ENCODE peak calls at places on chromosomes 16 and 17, in seven cellular contexts. One of them, this sample, is unnamed.
A peak's percentile ranks its signal among the peaks of the same experiment; 100 is the strongest.

GRCh38 chr16:88737298-88738166 is 31.2 kb downstream of the CTU2 start:
- DNase-seq in stomach: peak; percentile 80
- DNase-seq in transverse colon: peak; percentile 78
- DNase-seq in iPS DF 6.9: no peak
- DNase-seq in cardiac muscle cell: peak; percentile 86
- DNase-seq in trophoblast cell: peak; percentile 80
- DNase-seq in thoracic aorta: no peak
- DNase-seq in this sample: peak; percentile 74

GRCh38 chr16:70764632-70765031 is 36.3 kb downstream of the VAC14 start:
- DNase-seq in iPS DF 6.9: no peak
- DNase-seq in trophoblast cell: no peak
- DNase-seq in stomach: no peak
- DNase-seq in thoracic aorta: no peak
- DNase-seq in cardiac muscle cell: no peak
- DNase-seq in transverse colon: no peak
- DNase-seq in this sample: no peak

GRCh38 chr17:80220709-80221215 is 535 bp downstream of the SLC26A11 start:
- DNase-seq in cardiac muscle cell: peak; percentile 16
- DNase-seq in iPS DF 6.9: no peak
- DNase-seq in trophoblast cell: peak; percentile 24
- DNase-seq in thoracic aorta: no peak
- DNase-seq in stomach: no peak
- DNase-seq in transverse colon: peak; percentile 23
- DNase-seq in this sample: no peak

GRCh38 chr17:61294777-61295176 is 104.9 kb upstream of the TBX2 start:
- DNase-seq in iPS DF 6.9: no peak
- DNase-seq in stomach: no peak
- DNase-seq in cardiac muscle cell: peak; percentile 41
- DNase-seq in transverse colon: no peak
- DNase-seq in thoracic aorta: no peak
- DNase-seq in trophoblast cell: peak; percentile 97
- DNase-seq in this sample: no peak

GRCh38 chr17:30352247-30352814 is 18.5 kb upstream of the TMIGD1 start:
- DNase-seq in iPS DF 6.9: no peak
- DNase-seq in thoracic aorta: no peak
- DNase-seq in trophoblast cell: no peak
- DNase-seq in transverse colon: no peak
- DNase-seq in stomach: no peak
- DNase-seq in cardiac muscle cell: no peak
- DNase-seq in this sample: no peak

GRCh38 chr17:44828919-44829557 is 1.0 kb downstream of the GJC1 start:
- DNase-seq in trophoblast cell: peak; percentile 70
- DNase-seq in thoracic aorta: no peak
- DNase-seq in stomach: no peak
- DNase-seq in transverse colon: no peak
- DNase-seq in cardiac muscle cell: peak; percentile 45
- DNase-seq in iPS DF 6.9: no peak
- DNase-seq in this sample: no peak

GRCh38 chr17:33284022-33284421 is 9.1 kb downstream of the ASIC2 start:
- DNase-seq in cardiac muscle cell: peak; percentile 75
- DNase-seq in trophoblast cell: peak; percentile 27
- DNase-seq in transverse colon: peak; percentile 36
- DNase-seq in thoracic aorta: peak; percentile 18
- DNase-seq in iPS DF 6.9: no peak
- DNase-seq in stomach: peak; percentile 62
- DNase-seq in this sample: no peak

GRCh38 chr16:72372082-72372615 is 200.2 kb upstream of the PMFBP1 start:
- DNase-seq in iPS DF 6.9: no peak
- DNase-seq in trophoblast cell: no peak
- DNase-seq in cardiac muscle cell: peak; percentile 3
- DNase-seq in transverse colon: no peak
- DNase-seq in thoracic aorta: no peak
- DNase-seq in stomach: no peak
- DNase-seq in this sample: no peak

GRCh38 chr16:84989791-84990620 is 21.3 kb downstream of the ZDHHC7 start:
- DNase-seq in cardiac muscle cell: no peak
- DNase-seq in transverse colon: no peak
- DNase-seq in trophoblast cell: no peak
- DNase-seq in thoracic aorta: no peak
- DNase-seq in stomach: no peak
- DNase-seq in iPS DF 6.9: no peak
- DNase-seq in this sample: no peak

GRCh38 chr16:56815721-56816120 is 49.3 kb upstream of the SLC12A3 start:
- DNase-seq in cardiac muscle cell: no peak
- DNase-seq in trophoblast cell: no peak
- DNase-seq in thoracic aorta: no peak
- DNase-seq in transverse colon: peak; percentile 13
- DNase-seq in stomach: no peak
- DNase-seq in iPS DF 6.9: no peak
- DNase-seq in this sample: no peak

GRCh38 chr16:84247844-84248243 is 8.0 kb upstream of the KCNG4 start:
- DNase-seq in iPS DF 6.9: no peak
- DNase-seq in cardiac muscle cell: no peak
- DNase-seq in transverse colon: no peak
- DNase-seq in trophoblast cell: peak; percentile 82
- DNase-seq in stomach: no peak
- DNase-seq in thoracic aorta: no peak
- DNase-seq in this sample: no peak

GRCh38 chr17:13393841-13394710 is 207.7 kb downstream of the HS3ST3A1 start:
- DNase-seq in iPS DF 6.9: no peak
- DNase-seq in transverse colon: no peak
- DNase-seq in thoracic aorta: no peak
- DNase-seq in stomach: no peak
- DNase-seq in trophoblast cell: no peak
- DNase-seq in cardiac muscle cell: peak; percentile 88
- DNase-seq in this sample: no peak

GRCh38 chr17:81980122-81980521 is 2.7 kb downstream of the ASPSCR1 start:
- DNase-seq in trophoblast cell: peak; percentile 28
- DNase-seq in transverse colon: no peak
- DNase-seq in cardiac muscle cell: no peak
- DNase-seq in stomach: no peak
- DNase-seq in iPS DF 6.9: no peak
- DNase-seq in thoracic aorta: no peak
- DNase-seq in this sample: no peak

GRCh38 chr16:66515543-66516171 is 34.3 kb downstream of the TK2 start:
- DNase-seq in trophoblast cell: peak; percentile 87
- DNase-seq in cardiac muscle cell: peak; percentile 84
- DNase-seq in transverse colon: no peak
- DNase-seq in stomach: no peak
- DNase-seq in iPS DF 6.9: no peak
- DNase-seq in thoracic aorta: no peak
- DNase-seq in this sample: no peak

GRCh38 chr17:48722201-48722907 is at the start of gene PRAC1:
- DNase-seq in thoracic aorta: no peak
- DNase-seq in trophoblast cell: no peak
- DNase-seq in cardiac muscle cell: no peak
- DNase-seq in iPS DF 6.9: no peak
- DNase-seq in transverse colon: no peak
- DNase-seq in stomach: no peak
- DNase-seq in this sample: no peak

GRCh38 chr17:48725005-48725293 is 2.0 kb downstream of the PRAC2 start:
- DNase-seq in cardiac muscle cell: no peak
- DNase-seq in thoracic aorta: no peak
- DNase-seq in stomach: no peak
- DNase-seq in trophoblast cell: no peak
- DNase-seq in transverse colon: no peak
- DNase-seq in iPS DF 6.9: no peak
- DNase-seq in this sample: no peak

GRCh38 chr17:48722924-48723554 is at the start of gene PRAC2:
- DNase-seq in trophoblast cell: no peak
- DNase-seq in transverse colon: no peak
- DNase-seq in thoracic aorta: no peak
- DNase-seq in stomach: no peak
- DNase-seq in cardiac muscle cell: no peak
- DNase-seq in iPS DF 6.9: no peak
- DNase-seq in this sample: no peak

GRCh38 chr17:48724241-48725004 is 1.4 kb downstream of the PRAC2 start:
- DNase-seq in transverse colon: peak; percentile 92
- DNase-seq in thoracic aorta: peak; percentile 40
- DNase-seq in stomach: peak; percentile 89
- DNase-seq in trophoblast cell: peak; percentile 77
- DNase-seq in iPS DF 6.9: no peak
- DNase-seq in cardiac muscle cell: peak; percentile 83
- DNase-seq in this sample: peak; percentile 87

DNA sequence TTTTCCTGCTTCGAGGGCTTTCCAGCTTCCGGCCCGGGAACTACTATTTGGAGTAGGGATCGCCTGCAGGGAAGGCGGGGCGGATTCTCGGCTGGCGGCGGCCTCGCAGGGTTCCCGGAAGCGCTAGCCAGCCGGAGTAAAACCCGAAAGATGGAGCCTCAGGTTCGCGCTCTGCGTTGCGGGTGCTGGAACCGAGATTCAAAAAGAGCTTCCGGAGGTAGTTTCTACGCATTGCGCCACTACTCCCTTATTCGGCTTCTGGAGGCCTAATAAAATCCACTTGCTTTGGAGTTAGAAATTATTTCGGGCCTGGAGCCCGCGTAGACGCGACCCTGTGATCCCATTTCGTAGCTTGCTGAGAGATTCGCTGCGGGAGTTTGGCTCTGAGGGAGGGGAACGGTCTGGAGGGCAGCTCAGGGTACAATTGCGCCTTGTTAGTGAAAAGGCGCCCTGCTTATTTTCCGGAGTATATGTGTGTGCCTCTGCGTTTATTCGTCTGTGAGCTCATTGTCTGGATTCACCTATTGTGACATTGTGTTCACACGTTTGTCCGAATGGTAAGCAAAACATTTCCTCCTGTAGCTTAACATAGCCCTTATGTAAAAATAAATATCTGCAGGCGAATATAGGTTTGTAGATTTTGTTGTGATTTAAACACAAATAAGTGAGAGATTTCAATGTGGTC is 712 bp downstream of the PRAC2 start:
- DNase-seq in iPS DF 6.9: no peak
- DNase-seq in trophoblast cell: no peak
- DNase-seq in cardiac muscle cell: no peak
- DNase-seq in thoracic aorta: no peak
- DNase-seq in transverse colon: peak; percentile 32
- DNase-seq in stomach: no peak
- DNase-seq in this sample: no peak
- H3K4me1 ChIP-seq in iPS DF 6.9: peaks cover 6% of the 10 kb centered on the region
- H3K4me1 ChIP-seq in trophoblast cell: peaks cover 11% of the 10 kb centered on the region
- H3K4me1 ChIP-seq in cardiac muscle cell: peaks cover under 1% of the 10 kb centered on the region
- H3K4me1 ChIP-seq in thoracic aorta: peaks cover 6% of the 10 kb centered on the region
- H3K4me1 ChIP-seq in transverse colon: peaks cover 41% of the 10 kb centered on the region
- H3K4me1 ChIP-seq in stomach: peaks cover 32% of the 10 kb centered on the region
- H3K4me1 ChIP-seq in this sample: peaks cover 9% of the 10 kb centered on the region

GRCh38 chr17:75396781-75397180 is 8.7 kb downstream of the GRB2 start:
- DNase-seq in trophoblast cell: no peak
- DNase-seq in transverse colon: no peak
- DNase-seq in iPS DF 6.9: no peak
- DNase-seq in thoracic aorta: no peak
- DNase-seq in cardiac muscle cell: no peak
- DNase-seq in stomach: no peak
- DNase-seq in this sample: no peak

GRCh38 chr17:75392559-75392958 is 12.9 kb downstream of the GRB2 start:
- DNase-seq in stomach: no peak
- DNase-seq in thoracic aorta: no peak
- DNase-seq in transverse colon: no peak
- DNase-seq in trophoblast cell: peak; percentile 28
- DNase-seq in cardiac muscle cell: no peak
- DNase-seq in iPS DF 6.9: no peak
- DNase-seq in this sample: no peak

GRCh38 chr17:75396025-75396424 is 9.5 kb downstream of the GRB2 start:
- DNase-seq in thoracic aorta: no peak
- DNase-seq in transverse colon: no peak
- DNase-seq in stomach: no peak
- DNase-seq in trophoblast cell: no peak
- DNase-seq in cardiac muscle cell: no peak
- DNase-seq in iPS DF 6.9: no peak
- DNase-seq in this sample: no peak

GRCh38 chr17:75393523-75394331 is 11.8 kb downstream of the GRB2 start:
- DNase-seq in thoracic aorta: peak; percentile 96
- DNase-seq in cardiac muscle cell: peak; percentile 99
- DNase-seq in stomach: peak; percentile 98
- DNase-seq in iPS DF 6.9: peak; percentile 97
- DNase-seq in transverse colon: peak; percentile 99
- DNase-seq in trophoblast cell: peak; percentile 93
- DNase-seq in this sample: peak; percentile 99

DNA sequence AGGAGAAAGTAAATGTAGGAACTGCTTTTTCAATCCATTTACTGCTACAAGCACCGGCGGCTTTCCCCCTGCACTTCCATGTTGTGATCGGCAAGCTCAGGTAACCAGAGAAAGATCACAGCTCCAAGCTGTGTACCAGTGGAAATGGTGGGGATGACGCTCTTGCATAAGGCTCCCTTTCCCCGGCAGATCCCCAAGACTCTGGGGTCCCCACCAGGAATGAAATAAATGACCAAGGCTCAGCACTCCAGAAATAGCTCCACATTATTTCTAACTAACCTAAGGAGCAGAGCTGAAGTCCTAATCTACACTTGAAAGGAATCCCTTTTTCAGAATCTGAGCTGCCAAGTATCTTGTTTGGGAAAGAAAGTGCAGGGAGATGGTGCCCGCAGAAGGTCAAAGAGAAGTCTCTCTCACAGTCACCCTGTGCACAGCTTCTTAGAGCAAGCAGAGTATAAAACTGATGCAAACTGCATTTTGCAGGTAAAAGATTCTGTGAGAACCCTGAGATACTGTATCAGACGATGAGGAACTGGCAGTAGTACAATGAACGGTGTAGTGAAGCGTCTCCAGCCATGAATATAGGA is 11.1 kb downstream of the GRB2 start:
- DNase-seq in trophoblast cell: no peak
- DNase-seq in transverse colon: no peak
- DNase-seq in cardiac muscle cell: no peak
- DNase-seq in thoracic aorta: no peak
- DNase-seq in stomach: no peak
- DNase-seq in iPS DF 6.9: no peak
- DNase-seq in this sample: no peak
- H3K4me1 ChIP-seq in trophoblast cell: peaks cover 2% of the 10 kb centered on the region
- H3K4me1 ChIP-seq in transverse colon: peaks cover 50% of the 10 kb centered on the region
- H3K4me1 ChIP-seq in cardiac muscle cell: peaks cover 36% of the 10 kb centered on the region
- H3K4me1 ChIP-seq in thoracic aorta: peaks cover 38% of the 10 kb centered on the region
- H3K4me1 ChIP-seq in stomach: peaks cover 59% of the 10 kb centered on the region
- H3K4me1 ChIP-seq in iPS DF 6.9: no peaks in the 10 kb centered on the region
- H3K4me1 ChIP-seq in this sample: peaks cover 94% of the 10 kb centered on the region

GRCh38 chr17:50950002-50950877 is 84.1 kb upstream of the TOB1 start:
- DNase-seq in stomach: peak; percentile 81
- DNase-seq in iPS DF 6.9: no peak
- DNase-seq in trophoblast cell: peak; percentile 49
- DNase-seq in cardiac muscle cell: peak; percentile 78
- DNase-seq in thoracic aorta: peak; percentile 56
- DNase-seq in transverse colon: peak; percentile 81
- DNase-seq in this sample: peak; percentile 92
- H3K4me1 ChIP-seq in stomach: peaks cover 60% of the 10 kb centered on the region
- H3K4me1 ChIP-seq in iPS DF 6.9: peaks cover 11% of the 10 kb centered on the region
- H3K4me1 ChIP-seq in trophoblast cell: peaks cover 31% of the 10 kb centered on the region
- H3K4me1 ChIP-seq in cardiac muscle cell: peaks cover 45% of the 10 kb centered on the region
- H3K4me1 ChIP-seq in thoracic aorta: peaks cover 23% of the 10 kb centered on the region
- H3K4me1 ChIP-seq in transverse colon: peaks cover 46% of the 10 kb centered on the region
- H3K4me1 ChIP-seq in this sample: peaks cover 24% of the 10 kb centered on the region

GRCh38 chr16:74766729-74767128 is 7.9 kb downstream of the FA2H start:
- DNase-seq in trophoblast cell: no peak
- DNase-seq in thoracic aorta: no peak
- DNase-seq in iPS DF 6.9: no peak
- DNase-seq in transverse colon: no peak
- DNase-seq in stomach: no peak
- DNase-seq in cardiac muscle cell: no peak
- DNase-seq in this sample: no peak
- H3K4me1 ChIP-seq in trophoblast cell: no peaks in the 10 kb centered on the region
- H3K4me1 ChIP-seq in thoracic aorta: no peaks in the 10 kb centered on the region
- H3K4me1 ChIP-seq in iPS DF 6.9: no peaks in the 10 kb centered on the region
- H3K4me1 ChIP-seq in transverse colon: no peaks in the 10 kb centered on the region
- H3K4me1 ChIP-seq in stomach: no peaks in the 10 kb centered on the region
- H3K4me1 ChIP-seq in cardiac muscle cell: no peaks in the 10 kb centered on the region
- H3K4me1 ChIP-seq in this sample: no peaks in the 10 kb centered on the region